ENCODE peak calls at places on chromosomes 2 and 18, in nine cellular contexts. O is ovary; Q is naive B cell; F is activated T-helper 1 cell treated with Interleukin-2 at 50 U/mL for 16 hours; E is tibial nerve; X is activated effector memory CD4-positive, alpha-beta T cell treated with anti-CD3 and anti-CD28 coated beads, Interleukin-2, amount 50 U/mL, for 16 hours; H is DMS79 treated with DMSO at 0.1 percent for 48 hours; C is astrocyte of the spinal cord; S is T1000. T is an unnamed sample.

GRCh38 chr2:201572822-201573493 is 70.3 kb downstream of the TMEM237 start:
- DNase-seq in O (no peak), H (no peak), C (no peak), S (no peak), X (no peak), E (no peak), Q (peak), F (no peak), T (no peak)

GRCh38 chr2:152445791-152446201 is 110.8 kb downstream of the FMNL2 start:
- DNase-seq in C (peak), O (peak), H (no peak), X (no peak), E (no peak), S (no peak), F (no peak), Q (no peak), T (no peak)

GRCh38 chr2:55364189-55365055 is 55.2 kb downstream of the CCDC88A start:
- DNase-seq in F (no peak), X (no peak), O (peak), S (peak), E (no peak), H (no peak), Q (no peak), C (peak), T (no peak)

GRCh38 chr2:130759906-130760753 is 4.8 kb downstream of the AMER3 start:
- DNase-seq in F (no peak), E (no peak), C (no peak), S (no peak), O (no peak), X (no peak), H (peak), Q (no peak), T (no peak)

GRCh38 chr2:190053426-190053825 is 9.1 kb downstream of the MSTN start:
- DNase-seq in E (no peak), O (no peak), F (no peak), Q (no peak), S (no peak), H (no peak), C (no peak), X (no peak), T (no peak)

GRCh38 chr2:133658020-133658903 is 90.0 kb upstream of the NCKAP5 start:
- DNase-seq in O (no peak), S (peak), X (no peak), F (no peak), H (no peak), E (no peak), Q (no peak), C (peak), T (no peak)

GRCh38 chr2:48856144-48856543 is 100.6 kb upstream of the LHCGR start:
- DNase-seq in S (no peak), X (no peak), Q (no peak), O (no peak), F (no peak), C (no peak), H (no peak), E (no peak), T (no peak)

GRCh38 chr18:27430595-27430994 is 245.5 kb upstream of the CHST9 start:
- DNase-seq in S (no peak), Q (no peak), X (no peak), F (no peak), O (no peak), E (no peak), H (no peak), C (no peak), T (no peak)

GRCh38 chr2:240898108-240898730 is 2.3 kb upstream of the MAB21L4 start:
- DNase-seq in S (no peak), C (no peak), F (no peak), X (no peak), Q (no peak), H (no peak), E (no peak), O (no peak), T (no peak)

GRCh38 chr2:80634590-80634989 is 330.0 kb upstream of the LRRTM1 start:
- DNase-seq in C (no peak), S (no peak), O (no peak), F (no peak), Q (no peak), X (no peak), E (no peak), H (no peak), T (no peak)